ENCODE peak calls at places on chromosomes 5 and 9, in eight cellular contexts. J, S, U, X, O, L, I and R are unnamed samples.

GRCh38 chr5:84437673-84438315 is 53.1 kb upstream of the EDIL3 start:
- DNase-seq in J (no peak), S (peak), U (no peak), X (peak), O (no peak), L (no peak), I (no peak), R (no peak)

GRCh38 chr5:73338201-73339126 is 110.1 kb downstream of the FOXD1 start:
- DNase-seq in J (no peak), S (no peak), U (no peak), X (peak), O (no peak), L (peak), I (no peak), R (no peak)

GRCh38 chr9:137951107-137951506 is 73.5 kb downstream of the CACNA1B start:
- DNase-seq in J (no peak), S (no peak), U (no peak), X (no peak), O (no peak), L (no peak), I (no peak), R (no peak)

GRCh38 chr9:116656535-116656934 is 30.6 kb upstream of the TRIM32 start:
- DNase-seq in J (no peak), S (no peak), U (no peak), X (no peak), O (no peak), L (no peak), I (no peak), R (no peak)

GRCh38 chr5:56078271-56078670 is 83.5 kb upstream of the IL6ST start:
- DNase-seq in J (no peak), S (no peak), U (no peak), X (no peak), O (no peak), L (no peak), I (no peak), R (no peak)

GRCh38 chr5:77957931-77958476 is 181.9 kb upstream of the TBCA start:
- DNase-seq in J (no peak), S (no peak), U (no peak), X (no peak), O (no peak), L (no peak), I (no peak), R (no peak)

GRCh38 chr5:149915392-149916260 is 29.0 kb downstream of the PDE6A start:
- DNase-seq in J (no peak), S (no peak), U (no peak), X (no peak), O (no peak), L (no peak), I (no peak), R (no peak)

GRCh38 chr9:97740848-97741821 is 44.0 kb upstream of the XPA start:
- DNase-seq in J (peak), S (no peak), U (peak), X (peak), O (peak), L (no peak), I (peak), R (no peak)

GRCh38 chr5:171162165-171162564 is 146.9 kb upstream of the TLX3 start:
- DNase-seq in J (no peak), S (no peak), U (no peak), X (no peak), O (no peak), L (no peak), I (no peak), R (no peak)

GRCh38 chr5:91277840-91278239 is 105.3 kb downstream of the ARRDC3 start:
- DNase-seq in J (no peak), S (peak), U (no peak), X (no peak), O (no peak), L (no peak), I (no peak), R (no peak)

GRCh38 chr5:53936481-53937352 is 373.7 kb downstream of the ARL15 start:
- DNase-seq in J (no peak), S (no peak), U (peak), X (no peak), O (no peak), L (peak), I (no peak), R (no peak)

GRCh38 chr5:141618030-141618803 is 583 bp downstream of the DIAPH1 start:
- DNase-seq in J (peak), S (peak), U (peak), X (peak), O (peak), L (no peak), I (peak), R (no peak)

GRCh38 chr5:31413030-31413812 is 118.7 kb downstream of the DROSHA start:
- DNase-seq in J (no peak), S (no peak), U (no peak), X (no peak), O (no peak), L (no peak), I (no peak), R (no peak)

GRCh38 chr5:92092239-92092638 is 709.1 kb upstream of the ARRDC3 start:
- DNase-seq in J (no peak), S (no peak), U (no peak), X (no peak), O (no peak), L (no peak), I (no peak), R (no peak)

GRCh38 chr9:133274236-133275104 is 531 bp downstream of the ABO start:
- DNase-seq in J (peak), S (no peak), U (no peak), X (no peak), O (no peak), L (no peak), I (no peak), R (no peak)
- H3K4me3 ChIP-seq in J (peak), S (peak), U (peak), X (no peak), O (peak), L (peak), I (peak), R (peak)

GRCh38 chr5:431711-432050 is 11.3 kb upstream of the EXOC3 start:
- DNase-seq in J (no peak), S (no peak), U (no peak), X (no peak), O (no peak), L (no peak), I (no peak), R (no peak)

GRCh38 chr5:428754-429452 is 14.1 kb upstream of the EXOC3 start:
- DNase-seq in J (no peak), S (no peak), U (no peak), X (no peak), O (no peak), L (no peak), I (peak), R (no peak)

GRCh38 chr5:431001-431710 is 11.8 kb upstream of the EXOC3 start:
- DNase-seq in J (no peak), S (peak), U (no peak), X (peak), O (peak), L (no peak), I (peak), R (no peak)

GRCh38 chr5:429453-430188 is 13.4 kb upstream of the EXOC3 start:
- DNase-seq in J (peak), S (no peak), U (no peak), X (peak), O (no peak), L (peak), I (peak), R (no peak)

DNA sequence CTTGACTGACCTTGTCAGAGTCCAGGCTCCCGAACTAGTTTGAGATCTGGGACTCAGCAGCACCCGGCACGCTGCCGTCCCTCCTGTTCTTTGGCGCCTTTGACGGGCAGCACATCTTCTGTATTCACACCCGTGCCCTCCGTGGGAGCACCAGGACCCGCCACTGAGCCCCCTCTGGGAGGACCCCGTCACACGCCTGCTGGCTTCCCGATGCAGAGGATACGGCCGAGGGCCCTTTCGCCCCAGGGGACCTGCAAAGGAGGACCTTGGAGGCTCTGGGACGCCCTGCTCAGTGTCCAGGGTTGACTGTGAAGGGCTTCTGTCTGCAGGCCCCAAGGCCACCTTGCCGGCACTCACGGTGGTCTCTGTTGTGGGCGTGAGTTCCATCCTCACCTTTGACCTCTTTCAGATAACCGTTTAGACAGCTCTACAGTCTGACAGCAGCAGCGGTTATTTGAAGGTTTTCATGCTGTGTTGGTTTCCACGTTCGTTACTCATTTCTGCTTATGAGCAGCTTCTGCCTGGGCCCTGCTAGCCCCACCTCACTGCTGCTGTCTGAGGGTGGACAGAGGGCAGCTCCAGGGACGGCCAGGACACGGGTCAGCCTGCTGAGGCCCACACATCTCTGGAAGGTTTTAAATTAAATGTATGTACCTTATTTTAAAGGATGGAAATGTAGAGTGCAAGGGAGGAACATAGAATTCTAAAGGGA is 12.6 kb upstream of the EXOC3 start:
- DNase-seq in J (no peak), S (no peak), U (no peak), X (no peak), O (no peak), L (no peak), I (peak), R (no peak)
- TF ChIP-seq POLR2A in J (no peak), S (no peak), U (no peak), X (no peak), O (no peak), L (no peak), I (no peak), R (no peak)

GRCh38 chr9:93665128-93665565 is 88.8 kb downstream of the PHF2 start:
- DNase-seq in J (no peak), S (no peak), U (no peak), X (no peak), O (no peak), L (no peak), I (no peak), R (no peak)
- TF ChIP-seq CTCF in J (no peak), S (no peak), U (no peak), X (no peak), O (no peak), L (no peak), I (no peak), R (no peak)

GRCh38 chr5:124315746-124316415 is 430.6 kb downstream of the ZNF608 start:
- DNase-seq in J (no peak), S (no peak), U (no peak), X (peak), O (no peak), L (no peak), I (no peak), R (no peak)
- H3K4me3 ChIP-seq in J (no peak), S (no peak), U (no peak), X (no peak), O (no peak), L (no peak), I (no peak), R (no peak)

GRCh38 chr5:154756203-154756870 is 1.2 kb downstream of the LARP1 start:
- DNase-seq in J (peak), S (no peak), U (peak), X (no peak), O (peak), L (no peak), I (peak), R (no peak)

GRCh38 chr5:154756871-154757646 is 1.9 kb downstream of the LARP1 start:
- DNase-seq in J (peak), S (no peak), U (peak), X (peak), O (peak), L (no peak), I (peak), R (no peak)

GRCh38 chr5:154755361-154756202 is at the start of gene LARP1:
- DNase-seq in J (no peak), S (no peak), U (no peak), X (peak), O (peak), L (no peak), I (peak), R (peak)

GRCh38 chr5:154753792-154754191 is 1.4 kb upstream of the LARP1 start:
- DNase-seq in J (peak), S (no peak), U (peak), X (peak), O (peak), L (peak), I (peak), R (peak)

DNA sequence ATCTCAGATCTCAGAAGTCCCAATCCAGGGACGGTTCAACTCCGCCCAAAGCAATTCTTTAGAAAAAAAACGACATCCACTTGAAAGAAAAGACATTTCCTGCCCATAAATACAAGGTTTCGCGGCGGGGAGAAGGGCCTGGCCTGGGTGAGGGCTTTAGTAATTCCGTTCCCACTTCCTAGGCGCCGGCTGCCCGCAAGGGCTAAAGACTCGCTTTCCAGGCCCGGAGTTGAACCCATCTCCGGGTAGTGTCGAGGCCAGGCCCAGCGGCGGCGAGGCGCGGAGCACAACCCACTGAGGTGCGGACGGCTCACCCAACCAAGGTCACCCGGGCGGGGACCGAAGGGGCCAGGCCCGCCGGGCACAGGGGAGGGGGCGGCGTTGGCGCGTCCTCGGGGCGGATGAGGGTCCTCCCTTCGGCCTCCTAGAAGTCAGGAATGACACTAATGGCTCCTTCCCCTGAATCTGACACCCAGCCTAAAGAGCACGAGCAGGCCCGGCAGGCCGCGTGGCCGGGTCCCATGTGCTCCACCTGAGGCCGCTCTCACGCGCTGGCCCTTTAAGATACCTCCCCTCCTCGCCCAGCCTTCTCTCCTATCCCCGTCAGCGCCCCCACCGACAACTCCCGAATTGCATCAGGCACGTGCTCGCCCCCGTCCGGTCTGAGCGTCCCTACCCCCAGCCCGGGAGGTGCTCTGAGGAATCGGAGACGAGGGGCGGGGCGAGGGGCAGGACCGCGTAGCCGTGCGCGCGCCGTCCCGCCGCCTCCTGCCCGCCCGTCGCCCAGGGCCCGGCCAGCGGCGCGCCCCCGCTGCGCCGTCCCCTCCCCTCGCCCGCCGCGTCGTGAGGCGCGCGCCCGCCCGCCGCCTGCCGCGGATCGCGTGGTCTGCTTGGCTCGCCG is 467 bp upstream of the LARP1 start:
- DNase-seq in J (peak), S (peak), U (peak), X (peak), O (peak), L (peak), I (peak), R (peak)
- TF ChIP-seq POLR2A in J (peak), S (peak), U (peak), X (peak), O (no peak), L (peak), I (no peak), R (no peak)

GRCh38 chr9:127548352-127548878 is 63.7 kb upstream of the STXBP1 start:
- DNase-seq in J (no peak), S (no peak), U (no peak), X (no peak), O (no peak), L (no peak), I (no peak), R (no peak)

GRCh38 chr9:127543221-127543620 is 68.9 kb upstream of the STXBP1 start:
- DNase-seq in J (no peak), S (no peak), U (no peak), X (no peak), O (no peak), L (no peak), I (no peak), R (no peak)

GRCh38 chr9:127543973-127544533 is 68.0 kb upstream of the STXBP1 start:
- DNase-seq in J (no peak), S (no peak), U (no peak), X (no peak), O (no peak), L (no peak), I (no peak), R (no peak)

GRCh38 chr9:127546125-127546832 is 65.8 kb upstream of the STXBP1 start:
- DNase-seq in J (no peak), S (no peak), U (no peak), X (no peak), O (no peak), L (no peak), I (no peak), R (no peak)

DNA sequence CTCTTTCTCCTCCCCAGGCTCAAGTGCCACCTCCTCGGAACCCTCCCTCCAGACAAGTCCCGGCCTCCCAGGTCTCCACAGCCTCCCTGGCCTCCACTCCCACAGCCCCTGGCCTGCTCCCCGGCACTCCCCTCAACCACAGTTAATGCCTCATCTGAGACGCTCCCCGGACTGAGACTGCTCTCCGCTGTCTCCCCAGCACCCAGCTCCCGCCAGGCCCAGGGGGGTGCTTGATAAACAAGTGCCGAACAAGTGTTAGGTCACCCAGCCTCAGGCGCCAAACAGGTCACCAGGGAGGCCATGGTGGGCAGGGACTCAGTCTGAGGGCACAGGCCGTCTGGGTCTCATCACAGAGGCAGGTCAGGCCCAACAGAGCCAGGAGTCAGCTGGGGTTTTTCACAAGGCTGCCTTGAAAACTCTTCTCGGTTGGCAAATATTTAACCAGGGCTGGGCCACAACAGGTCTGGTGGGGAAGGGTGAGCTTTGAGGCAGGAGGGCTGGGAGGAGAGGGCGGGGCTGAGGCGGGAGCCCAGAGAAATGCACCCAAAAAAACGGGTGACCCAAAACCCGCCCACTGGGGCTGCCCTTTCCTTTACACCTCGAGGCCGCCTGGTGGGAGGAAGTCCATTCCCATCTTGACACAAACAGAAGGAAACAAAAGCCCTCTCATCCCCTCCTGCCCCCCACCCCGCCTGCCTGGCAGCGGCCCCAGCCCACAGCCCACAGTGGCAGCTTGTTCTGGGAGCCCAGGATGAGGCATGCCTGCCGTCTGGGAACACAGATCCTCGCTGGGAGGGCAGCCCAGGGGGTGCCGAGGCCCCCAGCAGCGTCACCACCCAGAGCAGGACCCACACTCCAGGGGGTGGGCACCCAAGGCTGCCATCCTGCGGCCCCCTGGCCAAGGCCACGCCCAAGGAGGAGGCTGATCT is 66.6 kb upstream of the STXBP1 start:
- DNase-seq in J (peak), S (no peak), U (no peak), X (peak), O (peak), L (no peak), I (peak), R (no peak)
- TF ChIP-seq CTCF in J (no peak), S (no peak), U (peak), X (no peak), O (no peak), L (peak), I (no peak), R (no peak)

GRCh38 chr9:14992516-14992915 is 82.3 kb upstream of the FREM1 start:
- DNase-seq in J (no peak), S (no peak), U (no peak), X (no peak), O (no peak), L (no peak), I (no peak), R (no peak)
- H3K4me3 ChIP-seq in J (peak), S (no peak), U (peak), X (peak), O (peak), L (peak), I (peak), R (peak)

DNA sequence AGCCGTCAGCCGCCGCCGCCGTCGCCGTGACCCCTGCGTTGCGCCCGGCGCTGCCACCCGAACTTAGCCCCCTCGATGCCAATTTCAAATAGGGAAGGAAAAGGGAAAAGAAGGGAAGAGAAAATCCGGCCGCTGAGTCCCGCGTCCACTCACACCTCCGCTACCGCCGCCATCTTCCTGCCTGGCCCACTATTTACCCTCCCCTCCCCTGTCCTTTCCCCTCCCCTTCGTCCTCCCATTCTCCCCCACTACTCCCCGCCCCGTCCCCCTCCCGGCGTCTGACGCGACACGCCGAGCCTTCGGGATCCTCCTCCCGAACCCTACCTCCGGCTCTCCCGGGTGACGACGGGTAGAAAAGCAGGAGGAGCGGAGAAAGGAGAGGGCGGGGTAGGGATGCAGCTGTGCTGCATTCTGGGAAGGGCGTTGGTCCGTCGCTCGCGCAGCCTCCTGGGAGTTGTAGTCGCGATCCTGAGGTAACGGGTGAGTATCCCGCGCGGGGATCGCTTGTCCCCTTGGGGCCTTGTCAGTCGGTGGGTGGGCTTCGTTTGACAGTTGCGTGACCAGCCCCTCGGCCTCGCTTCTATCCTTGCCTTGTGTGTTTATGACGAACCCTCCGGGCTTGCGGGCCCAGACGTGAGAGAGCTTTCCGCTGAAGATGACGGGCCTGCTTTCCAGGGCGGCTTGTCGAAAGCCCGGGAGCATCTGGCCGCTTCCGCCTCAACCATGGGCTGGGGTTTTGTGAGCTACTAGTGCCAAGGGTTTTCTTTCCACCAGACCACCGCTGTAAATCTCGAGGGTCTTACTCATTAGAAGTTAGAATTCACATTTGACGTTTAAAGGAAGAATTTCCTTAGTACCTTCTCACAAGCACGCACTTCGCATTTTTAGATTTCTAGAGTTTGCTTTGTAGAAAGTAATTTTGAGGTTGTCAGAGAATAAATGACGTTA is at the start of the genes CERT1 and POLK:
- DNase-seq in J (peak), S (peak), U (peak), X (peak), O (peak), L (peak), I (peak), R (peak)
- TF ChIP-seq POLR2A in J (peak), S (peak), U (peak), X (peak), O (no peak), L (peak), I (peak), R (no peak)